ENCODE peak calls at places on chromosomes 6 and 20, in five cellular contexts. W is T-helper 1 cell, U is NCI-H1417, K is NCI-H1105 treated with DMSO at 0.1 percent for 48 hours, X is T-cell. N is an unnamed sample.

GRCh38 chr20:32337937-32338661 is 20.0 kb upstream of the ASXL1 start:
- DNase-seq in K (no peak), U (no peak), X (no peak), W (no peak), N (no peak)

GRCh38 chr6:118771253-118771652 is 119.9 kb upstream of the CEP85L start:
- DNase-seq in K (no peak), U (no peak), W (no peak), X (no peak), N (no peak)

GRCh38 chr20:41003143-41003932 is 25.3 kb upstream of the TOP1 start:
- DNase-seq in K (no peak), U (peak), W (peak), X (peak), N (no peak)

GRCh38 chr6:88492824-88493223 is 326.7 kb upstream of the CNR1 start:
- DNase-seq in U (no peak), X (no peak), W (no peak), K (no peak), N (no peak)

GRCh38 chr6:11368760-11369159 is 136.3 kb upstream of the NEDD9 start:
- DNase-seq in U (no peak), W (no peak), X (no peak), K (no peak), N (no peak)

GRCh38 chr6:13431059-13431656 is 56.2 kb downstream of the GFOD1 start:
- DNase-seq in X (no peak), K (no peak), U (no peak), W (no peak), N (no peak)

GRCh38 chr6:41732601-41733348 is 2.6 kb downstream of the TFEB start:
- DNase-seq in K (peak), W (peak), U (peak), X (peak), N (peak)

GRCh38 chr6:62904687-62905086 is 306.6 kb upstream of the FKBP1C start:
- DNase-seq in U (no peak), W (no peak), X (no peak), K (peak), N (no peak)

GRCh38 chr6:12818324-12818723 is 101.8 kb downstream of the PHACTR1 start:
- DNase-seq in K (no peak), W (no peak), X (no peak), U (no peak), N (no peak)

GRCh38 chr6:118529756-118530155 is 18.3 kb upstream of the PLN start:
- DNase-seq in X (no peak), K (no peak), W (no peak), U (no peak), N (no peak)

GRCh38 chr6:157763129-157763893 is 59.7 kb upstream of the SNX9 start:
- DNase-seq in K (peak), U (peak), X (no peak), W (no peak), N (peak)

GRCh38 chr20:40970218-40970617 is 58.4 kb upstream of the TOP1 start:
- DNase-seq in U (no peak), K (no peak), W (no peak), X (no peak), N (no peak)

GRCh38 chr6:20906938-20907337 is 372.7 kb downstream of the CDKAL1 start:
- DNase-seq in W (no peak), K (no peak), U (no peak), X (no peak), N (no peak)

GRCh38 chr6:51214442-51214841 is 395.8 kb downstream of the TFAP2B start:
- DNase-seq in U (no peak), X (no peak), K (no peak), W (no peak), N (no peak)

GRCh38 chr6:101582786-101583185 is 189.3 kb downstream of the GRIK2 start:
- DNase-seq in U (no peak), W (no peak), K (no peak), X (no peak), N (no peak)

GRCh38 chr6:41958022-41958856 is 16.6 kb upstream of the CCND3 start:
- DNase-seq in U (no peak), K (no peak), X (no peak), W (no peak), N (no peak)

GRCh38 chr20:46695888-46696287 is 6.6 kb upstream of the TP53RK start:
- DNase-seq in K (no peak), X (no peak), U (peak), W (no peak), N (no peak)

GRCh38 chr6:82750570-82750969 is 315.1 kb downstream of the UBE3D start:
- DNase-seq in W (no peak), U (no peak), K (no peak), X (no peak), N (no peak)

GRCh38 chr6:82183642-82184282 is 63.8 kb downstream of the IBTK start:
- DNase-seq in U (no peak), W (no peak), K (no peak), X (no peak), N (no peak)

GRCh38 chr6:100879317-100879716 is 1.8 kb downstream of the ASCC3 start:
- DNase-seq in X (no peak), U (no peak), W (no peak), K (no peak), N (peak)

N was measured in retina.